ENCODE peak calls at places on chromosome 10, in seven cellular contexts. Q, W, M, Y, R, O and U are unnamed samples.

GRCh38 chr10:71975087-71975890 is 11.1 kb downstream of the CHST3 start:
- DNase-seq in Q (no peak), W (no peak), M (no peak), O (no peak), Y (peak; percentile 82), R (no peak), U (no peak)

GRCh38 chr10:114304566-114305421 is 65.7 kb downstream of the VWA2 start:
- DNase-seq in M (peak; percentile 79), W (no peak), Q (peak; percentile 71), R (no peak), Y (peak; percentile 52), O (no peak), U (no peak)

GRCh38 chr10:99875473-99875872 is 93.0 kb downstream of the ABCC2 start:
- DNase-seq in O (no peak), Y (no peak), M (no peak), W (no peak), R (no peak), Q (no peak), U (no peak)

GRCh38 chr10:122279725-122280141 is 8.6 kb downstream of the BTBD16 start:
- DNase-seq in W (peak; percentile 39), O (peak; percentile 60), M (peak; percentile 68), Y (peak; percentile 11), Q (peak; percentile 16), R (no peak), U (no peak)

GRCh38 chr10:101453791-101454718 is 100.1 kb downstream of the BTRC start:
- DNase-seq in W (no peak), Y (no peak), M (no peak), R (no peak), Q (no peak), O (no peak), U (no peak)

GRCh38 chr10:113111900-113112853 is 162.1 kb downstream of the TCF7L2 start:
- DNase-seq in W (no peak), R (no peak), M (no peak), Q (no peak), Y (no peak), O (peak; percentile 72), U (no peak)

GRCh38 chr10:63431962-63432797 is 33.6 kb downstream of the JMJD1C start:
- DNase-seq in W (no peak), Y (no peak), R (no peak), M (no peak), Q (peak; percentile 5), O (peak; percentile 45), U (no peak)

GRCh38 chr10:8311526-8312070 is 257.1 kb downstream of the GATA3 start:
- DNase-seq in W (no peak), M (no peak), Y (no peak), R (no peak), O (no peak), Q (no peak), U (no peak)

GRCh38 chr10:27360581-27361172 is 120.1 kb upstream of the ACBD5 start:
- DNase-seq in O (peak; percentile 82), Q (peak; percentile 83), Y (peak; percentile 53), W (peak; percentile 72), R (peak; percentile 87), M (peak; percentile 70), U (peak; percentile 15)

GRCh38 chr10:14758994-14759664 is 15.6 kb downstream of the FAM107B start:
- DNase-seq in M (no peak), Q (no peak), Y (no peak), O (no peak), R (no peak), W (no peak), U (no peak)

GRCh38 chr10:112223725-112224124 is 40.2 kb upstream of the GPAM start:
- DNase-seq in Y (no peak), O (no peak), Q (no peak), R (no peak), M (no peak), W (no peak), U (no peak)

GRCh38 chr10:132453470-132453861 is 56.5 kb downstream of the PWWP2B start:
- DNase-seq in Y (no peak), M (no peak), O (no peak), Q (no peak), R (no peak), W (no peak), U (no peak)

GRCh38 chr10:23521735-23522134 is 82.9 kb downstream of the OTUD1 start:
- DNase-seq in R (no peak), W (no peak), Y (no peak), O (no peak), M (no peak), Q (no peak), U (no peak)

GRCh38 chr10:1412531-1413189 is 324.7 kb downstream of the ADARB2 start:
- DNase-seq in O (no peak), M (no peak), R (peak; percentile 23), Q (no peak), Y (no peak), W (no peak), U (no peak)

GRCh38 chr10:61896854-61897661 is 4.4 kb upstream of the ARID5B start:
- DNase-seq in Y (peak; percentile 47), M (peak; percentile 87), W (peak; percentile 64), Q (peak; percentile 61), R (peak; percentile 70), O (peak; percentile 87), U (no peak)

GRCh38 chr10:93947524-93947923 is 46.2 kb upstream of the PLCE1 start:
- DNase-seq in W (no peak), M (peak; percentile 30), R (no peak), Q (no peak), O (no peak), Y (no peak), U (no peak)

GRCh38 chr10:121942749-121943148 is 14.9 kb upstream of the ATE1 start:
- DNase-seq in O (peak; percentile 95), Y (no peak), R (no peak), W (peak; percentile 6), M (no peak), Q (no peak), U (no peak)

GRCh38 chr10:34954142-34954541 is 136.0 kb downstream of the CUL2 start:
- DNase-seq in Q (no peak), W (peak; percentile 8), R (no peak), Y (no peak), M (peak; percentile 46), O (no peak), U (no peak)

GRCh38 chr10:132634947-132635271 is 97.3 kb downstream of the INPP5A start:
- DNase-seq in W (no peak), Y (no peak), M (no peak), R (no peak), O (no peak), Q (no peak), U (no peak)

GRCh38 chr10:76353124-76353851 is 921.9 kb downstream of the LRMDA start:
- DNase-seq in W (no peak), R (no peak), Q (no peak), O (no peak), M (no peak), Y (no peak), U (no peak)

GRCh38 chr10:93867481-93867880 is 26.3 kb upstream of the SLC35G1 start:
- DNase-seq in R (no peak), Q (no peak), W (no peak), O (no peak), M (no peak), Y (no peak), U (no peak)

GRCh38 chr10:130974171-130974570 is 337.4 kb downstream of the TCERG1L start:
- DNase-seq in Q (no peak), M (no peak), R (no peak), O (no peak), Y (no peak), W (no peak), U (no peak)

GRCh38 chr10:30215631-30216030 is 133.4 kb downstream of the MTPAP start:
- DNase-seq in W (no peak), R (no peak), Y (no peak), O (peak; percentile 54), Q (no peak), M (no peak), U (no peak)

GRCh38 chr10:47037654-47038425 is 126.6 kb downstream of the PTPN20 start:
- DNase-seq in Y (no peak), W (no peak), R (no peak), O (no peak), Q (no peak), M (no peak), U (no peak)